ENCODE peak calls at places on chromosome 17, in four cellular contexts. H is neuronal stem cell, J is H1, W is trophoblast cell. P is an unnamed sample.

GRCh38 chr17:27155866-27156265 is 138.0 kb upstream of the WSB1 start:
- DNase-seq in H (no peak), W (no peak), J (no peak), P (no peak)

GRCh38 chr17:57604771-57605733 is 140.0 kb downstream of the CCDC182 start:
- DNase-seq in H (no peak), W (no peak), J (no peak), P (peak; percentile 64)

GRCh38 chr17:31584436-31585279 is 193.2 kb downstream of the RAB11FIP4 start:
- DNase-seq in H (no peak), W (no peak), J (no peak), P (no peak)

GRCh38 chr17:7732981-7733557 is 15.5 kb downstream of the DNAH2 start:
- DNase-seq in J (no peak), H (no peak), W (no peak), P (no peak)

GRCh38 chr17:71252446-71252845 is 868.4 kb upstream of the SOX9 start:
- DNase-seq in J (no peak), W (no peak), H (no peak), P (no peak)

GRCh38 chr17:21388944-21389343 is 12.8 kb downstream of the KCNJ12 start:
- DNase-seq in J (no peak), W (no peak), H (no peak), P (no peak)

GRCh38 chr17:5942687-5943086 is 127.5 kb upstream of the WSCD1 start:
- DNase-seq in J (no peak), W (no peak), H (no peak), P (no peak)

GRCh38 chr17:53264730-53265129 is 558.0 kb upstream of the KIF2B start:
- DNase-seq in W (no peak), H (no peak), J (no peak), P (no peak)

GRCh38 chr17:283911-284675 is 68.5 kb downstream of the RPH3AL start:
- DNase-seq in J (no peak), W (no peak), H (no peak), P (no peak)

GRCh38 chr17:75635610-75636202 is 2.5 kb downstream of the SMIM5 start:
- DNase-seq in H (no peak), W (no peak), J (no peak), P (no peak)

GRCh38 chr17:36597229-36597628 is 4.2 kb upstream of the MRM1 start:
- DNase-seq in W (no peak), J (no peak), H (no peak), P (no peak)

GRCh38 chr17:82396601-82397435 is 21.3 kb upstream of the HEXD start:
- DNase-seq in J (no peak), W (no peak), H (no peak), P (peak; percentile 26)

GRCh38 chr17:45640141-45640850 is 143.8 kb upstream of the CRHR1 start:
- DNase-seq in W (peak; percentile 61), H (peak; percentile 81), J (peak; percentile 57), P (peak; percentile 79)

GRCh38 chr17:16962804-16963203 is 9.1 kb downstream of the TNFRSF13B start:
- DNase-seq in J (no peak), W (no peak), H (no peak), P (no peak)

GRCh38 chr17:73689596-73690275 is 45.5 kb upstream of the SDK2 start:
- DNase-seq in J (no peak), H (no peak), W (no peak), P (no peak)

GRCh38 chr17:77287432-77288068 is 146.8 kb downstream of the SEC14L1 start:
- DNase-seq in H (no peak), J (no peak), W (peak; percentile 62), P (peak; percentile 96)

GRCh38 chr17:45368661-45369060 is 51.8 kb upstream of the MAP3K14 start:
- DNase-seq in H (no peak), W (no peak), J (no peak), P (peak; percentile 59)

GRCh38 chr17:77770331-77771105 is 188.0 kb upstream of the TNRC6C start:
- DNase-seq in J (no peak), H (no peak), W (no peak), P (peak; percentile 58)

GRCh38 chr17:74759941-74760340 is 11.5 kb downstream of the NHERF1 start:
- DNase-seq in W (no peak), H (no peak), J (no peak), P (no peak)

GRCh38 chr17:48084932-48085331 is 16.3 kb downstream of the CBX1 start:
- DNase-seq in W (no peak), H (no peak), J (no peak), P (no peak)

GRCh38 chr17:83189673-83190385 is 110.4 kb downstream of the METRNL start:
- DNase-seq in J (no peak), H (no peak), W (no peak), P (peak; percentile 52)

GRCh38 chr17:81386646-81387234 is 8.5 kb upstream of the BAHCC1 start:
- DNase-seq in H (no peak), W (no peak), J (no peak), P (no peak)

GRCh38 chr17:81388091-81388611 is 7.1 kb upstream of the BAHCC1 start:
- DNase-seq in W (no peak), H (no peak), J (no peak), P (no peak)

GRCh38 chr17:81386141-81386645 is 9.1 kb upstream of the BAHCC1 start:
- DNase-seq in J (no peak), H (no peak), W (no peak), P (no peak)

GRCh38 chr17:81388612-81389367 is 6.5 kb upstream of the BAHCC1 start:
- DNase-seq in H (no peak), W (no peak), J (no peak), P (peak; percentile 67)

DNA sequence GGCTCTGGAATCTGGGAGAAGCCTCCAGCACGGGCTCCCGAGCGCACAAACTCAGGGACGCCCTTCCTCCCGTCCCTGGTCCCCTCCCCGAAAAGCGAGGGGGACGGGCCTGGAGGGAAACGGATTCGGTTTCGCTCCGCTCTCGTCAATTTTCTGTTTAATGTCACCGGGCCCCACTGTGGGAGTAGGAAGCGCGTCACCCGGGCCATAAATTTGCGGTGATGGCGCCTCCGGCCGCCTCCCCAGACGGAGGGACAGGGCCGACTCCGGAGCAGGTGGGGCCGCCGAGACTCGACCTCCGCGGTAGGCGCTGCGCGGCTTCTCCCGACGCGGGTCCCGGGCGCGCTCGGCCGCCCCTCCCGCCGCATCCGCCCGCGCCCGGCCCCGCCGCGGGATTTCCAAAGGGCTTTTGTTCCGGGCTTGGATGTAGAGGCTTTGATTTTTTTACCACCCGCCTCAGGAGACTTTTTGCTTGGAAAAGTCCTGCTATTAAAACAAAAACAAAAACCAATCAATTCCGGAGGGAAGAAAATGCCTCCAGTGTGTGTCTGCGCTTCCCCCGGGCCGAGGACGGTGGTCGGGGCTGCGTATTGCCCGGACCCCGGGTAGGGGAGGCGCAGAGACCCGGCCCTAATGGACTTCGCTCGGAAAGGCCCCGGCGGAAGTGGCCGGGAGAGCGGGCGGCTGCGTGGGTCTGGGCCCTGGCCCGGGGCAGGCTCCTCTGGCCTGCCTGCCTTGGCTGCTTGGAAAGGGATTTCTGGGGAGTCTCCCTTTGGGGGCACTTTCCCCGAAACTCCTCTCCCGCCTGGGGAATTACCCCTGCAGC is 7.8 kb upstream of the BAHCC1 start:
- DNase-seq in W (no peak), H (no peak), J (no peak), P (peak; percentile 92)
- H3K4me3 ChIP-seq in W (peak overlapping the region; percentile 66), H (peak overlapping the region; percentile 78), J (peak overlapping the region; percentile 67), P (peak overlapping the region; percentile 68)

GRCh38 chr17:62722625-62723024 is 85.5 kb downstream of the MARCHF10 start:
- DNase-seq in H (no peak), W (no peak), J (no peak), P (peak; percentile 21)
- H2BK12ac ChIP-seq in H (no peak overlapping the region), W (no peak overlapping the region), J (no peak overlapping the region), P (no peak overlapping the region)

GRCh38 chr17:10631048-10631700 is 25.9 kb downstream of the MYH3 start:
- DNase-seq in W (no peak), H (no peak), J (no peak), P (peak; percentile 37)
- H3K4me3 ChIP-seq in W (no peak overlapping the region), H (peak overlapping the region; percentile 5), J (no peak overlapping the region), P (no peak overlapping the region)

GRCh38 chr17:2816688-2817087 is 20.4 kb downstream of the RAP1GAP2 start:
- DNase-seq in J (no peak), W (no peak), H (no peak), P (no peak)

GRCh38 chr17:2819921-2820501 is 23.8 kb downstream of the RAP1GAP2 start:
- DNase-seq in H (no peak), W (no peak), J (no peak), P (no peak)

GRCh38 chr17:2815781-2816185 is 19.5 kb downstream of the RAP1GAP2 start:
- DNase-seq in H (no peak), J (no peak), W (no peak), P (no peak)

GRCh38 chr17:2814049-2814448 is 17.8 kb downstream of the RAP1GAP2 start:
- DNase-seq in H (no peak), W (no peak), J (no peak), P (no peak)

GRCh38 chr17:2814499-2815341 is 18.5 kb downstream of the RAP1GAP2 start:
- DNase-seq in J (no peak), W (no peak), H (no peak), P (no peak)
- H2BK12ac ChIP-seq in J (peak overlapping the region; percentile 60), W (no peak overlapping the region), H (peak overlapping the region; percentile 100), P (no peak overlapping the region)

P was measured in mesenchymal stem cell.